ENCODE peak calls at places on chromosomes 1 and 21, in four cellular contexts. D is HAP-1, E is PC-9, B is sigmoid colon. C is an unnamed sample.

GRCh38 chr21:42437786-42438185 is 34.1 kb downstream of the UBASH3A start:
- DNase-seq in D (no peak), E (no peak), B (no peak), C (peak)

GRCh38 chr1:222167111-222167510 is 380.8 kb downstream of the HHIPL2 start:
- DNase-seq in D (peak), E (peak), B (no peak), C (no peak)

GRCh38 chr1:6033986-6034749 is 11.5 kb upstream of the KCNAB2 start:
- DNase-seq in D (peak), E (peak), B (no peak), C (no peak)

GRCh38 chr1:42746436-42747105 is 6.5 kb upstream of the CLDN19 start:
- DNase-seq in D (no peak), E (no peak), B (no peak), C (no peak)

GRCh38 chr1:15540201-15540600 is 13.6 kb downstream of the DNAJC16 start:
- DNase-seq in D (no peak), E (no peak), B (no peak), C (no peak)

GRCh38 chr1:93631626-93632365 is 49.8 kb downstream of the BCAR3 start:
- DNase-seq in D (no peak), E (no peak), B (no peak), C (no peak)

GRCh38 chr1:193538004-193538355 is 351.6 kb upstream of the B3GALT2 start:
- DNase-seq in D (no peak), E (peak), B (no peak), C (no peak)

GRCh38 chr1:61956774-61957173 is 214.5 kb downstream of the PATJ start:
- DNase-seq in D (no peak), E (no peak), B (no peak), C (no peak)

GRCh38 chr1:119771016-119771415 is 2.3 kb upstream of the HMGCS2 start:
- DNase-seq in D (peak), E (no peak), B (no peak), C (no peak)

GRCh38 chr1:15095492-15095867 is 58.1 kb upstream of the TMEM51 start:
- DNase-seq in D (no peak), E (no peak), B (no peak), C (no peak)

GRCh38 chr1:185559684-185560310 is 174.4 kb upstream of the HMCN1 start:
- DNase-seq in D (peak), E (no peak), B (no peak), C (no peak)

GRCh38 chr1:75671708-75672107 is 52.8 kb upstream of the ACADM start:
- DNase-seq in D (no peak), E (no peak), B (no peak), C (no peak)

GRCh38 chr1:91876751-91877573 is 9.0 kb downstream of the TGFBR3 start:
- DNase-seq in D (no peak), E (no peak), B (no peak), C (no peak)

C was measured in posterior vena cava.